ENCODE peak calls at places on chromosomes 7 and 10, in ten cellular contexts. B is endothelial cell of umbilical vein, N is stomach, F is prostate gland, O is transverse colon, P is SK-N-SH, E is Panc1, V is upper lobe of left lung, D is breast epithelium, R is GM23338. J is an unnamed sample. For H3K36me3 and H3K4me1, the result is how much of the 10 kb centered on the place peaks cover.

GRCh38 chr10:546451-546850 is 143.0 kb downstream of the DIP2C start:
- DNase-seq in B (no peak), N (no peak), F (no peak), O (no peak), P (no peak), E (no peak), V (no peak), D (no peak), R (no peak), J (no peak)

GRCh38 chr10:2392145-2392812 is 655.0 kb upstream of the ADARB2 start:
- DNase-seq in B (no peak), N (no peak), F (no peak), O (no peak), P (peak), E (no peak), V (no peak), D (no peak), R (no peak), J (no peak)

GRCh38 chr7:2734761-2735571 is 47.0 kb downstream of the AMZ1 start:
- DNase-seq in B (peak), N (peak), F (no peak), O (peak), P (no peak), E (no peak), V (peak), D (no peak), R (no peak), J (peak)

GRCh38 chr10:45444976-45445898 is 71.2 kb downstream of the ALOX5 start:
- DNase-seq in B (no peak), N (peak), F (peak), O (no peak), P (no peak), E (no peak), V (no peak), D (no peak), R (no peak), J (no peak)

GRCh38 chr10:75187961-75188426 is 22.6 kb upstream of the VDAC2 start:
- DNase-seq in B (peak), N (peak), F (peak), O (peak), P (peak), E (no peak), V (no peak), D (peak), R (peak), J (no peak)

GRCh38 chr7:105896407-105896842 is 20.0 kb upstream of the ATXN7L1 start:
- DNase-seq in B (no peak), N (no peak), F (peak), O (peak), P (peak), E (no peak), V (no peak), D (no peak), R (no peak), J (no peak)

GRCh38 chr7:90657481-90657880 is 61.4 kb downstream of the CDK14 start:
- DNase-seq in B (no peak), N (no peak), F (no peak), O (no peak), P (no peak), E (no peak), V (no peak), D (no peak), R (no peak), J (no peak)

GRCh38 chr7:99000904-99001442 is 122.6 kb downstream of the TRRAP start:
- DNase-seq in B (no peak), N (no peak), F (no peak), O (no peak), P (no peak), E (no peak), V (no peak), D (no peak), R (no peak), J (no peak)

GRCh38 chr7:110484316-110484715 is 606.6 kb upstream of the LRRN3 start:
- DNase-seq in B (no peak), N (no peak), F (no peak), O (no peak), P (no peak), E (no peak), V (no peak), D (no peak), R (no peak), J (no peak)

GRCh38 chr7:92714767-92715166 is 121.6 kb downstream of the CDK6 start:
- DNase-seq in B (no peak), N (no peak), F (no peak), O (no peak), P (no peak), E (no peak), V (no peak), D (no peak), R (no peak), J (no peak)

GRCh38 chr7:24381919-24382505 is 98.0 kb downstream of the NPY start:
- DNase-seq in B (no peak), N (no peak), F (no peak), O (no peak), P (peak), E (peak), V (no peak), D (no peak), R (peak), J (no peak)

GRCh38 chr7:32618470-32618869 is 123.2 kb downstream of the AVL9 start:
- DNase-seq in B (no peak), N (no peak), F (no peak), O (no peak), P (no peak), E (no peak), V (no peak), D (no peak), R (no peak), J (no peak)

GRCh38 chr10:34299105-34299611 is 515.9 kb downstream of the PARD3 start:
- DNase-seq in B (peak), N (no peak), F (no peak), O (no peak), P (no peak), E (no peak), V (no peak), D (no peak), R (no peak), J (no peak)

GRCh38 chr10:43205681-43206390 is 61.0 kb downstream of the RASGEF1A start:
- DNase-seq in B (no peak), N (no peak), F (no peak), O (peak), P (peak), E (no peak), V (peak), D (peak), R (no peak), J (peak)

GRCh38 chr7:140876519-140877248 is 48.0 kb downstream of the BRAF start:
- DNase-seq in B (peak), N (no peak), F (no peak), O (no peak), P (no peak), E (no peak), V (no peak), D (no peak), R (no peak), J (no peak)

GRCh38 chr10:74011762-74012161 is 13.8 kb downstream of the VCL start:
- DNase-seq in B (peak), N (no peak), F (no peak), O (no peak), P (no peak), E (no peak), V (no peak), D (no peak), R (no peak), J (no peak)

GRCh38 chr7:66421830-66422229 is 206.9 kb upstream of the KCTD7 start:
- DNase-seq in B (no peak), N (no peak), F (no peak), O (no peak), P (no peak), E (no peak), V (no peak), D (no peak), R (peak), J (no peak)

GRCh38 chr10:69783515-69783914 is 18.2 kb upstream of the COL13A1 start:
- DNase-seq in B (no peak), N (no peak), F (no peak), O (no peak), P (no peak), E (no peak), V (no peak), D (no peak), R (no peak), J (no peak)

GRCh38 chr10:3754727-3755439 is 30.1 kb downstream of the KLF6 start:
- DNase-seq in B (peak), N (no peak), F (no peak), O (no peak), P (no peak), E (no peak), V (no peak), D (no peak), R (no peak), J (no peak)

GRCh38 chr10:12705943-12706342 is 295.6 kb downstream of the CCDC3 start:
- DNase-seq in B (no peak), N (no peak), F (no peak), O (no peak), P (no peak), E (no peak), V (no peak), D (no peak), R (no peak), J (no peak)

GRCh38 chr7:50334341-50334994 is 30.0 kb downstream of the IKZF1 start:
- DNase-seq in B (no peak), N (no peak), F (no peak), O (no peak), P (no peak), E (no peak), V (no peak), D (no peak), R (no peak), J (no peak)

GRCh38 chr10:77846718-77847311 is 79.7 kb downstream of the DLG5 start:
- DNase-seq in B (peak), N (peak), F (peak), O (peak), P (peak), E (peak), V (no peak), D (peak), R (peak), J (peak)

GRCh38 chr7:30710669-30711068 is 28.4 kb upstream of the CRHR2 start:
- DNase-seq in B (no peak), N (no peak), F (no peak), O (no peak), P (no peak), E (no peak), V (no peak), D (no peak), R (no peak), J (no peak)

GRCh38 chr10:6232846-6233724 is 30.4 kb downstream of the PFKFB3 start:
- DNase-seq in B (no peak), N (no peak), F (no peak), O (no peak), P (peak), E (no peak), V (no peak), D (no peak), R (no peak), J (peak)

GRCh38 chr7:36810476-36810875 is 86.2 kb upstream of the AOAH start:
- DNase-seq in B (no peak), N (no peak), F (no peak), O (no peak), P (no peak), E (no peak), V (no peak), D (no peak), R (no peak), J (no peak)

GRCh38 chr7:51303142-51303525 is 13.5 kb downstream of the COBL start:
- DNase-seq in B (no peak), N (no peak), F (no peak), O (no peak), P (no peak), E (no peak), V (no peak), D (no peak), R (no peak), J (no peak)

GRCh38 chr7:128031901-128032604 is 816 bp upstream of the LRRC4 start:
- DNase-seq in B (peak), N (peak), F (peak), O (peak), P (peak), E (no peak), V (peak), D (no peak), R (peak), J (peak)

GRCh38 chr7:94031865-94032264 is 27.7 kb upstream of the BET1 start:
- DNase-seq in B (no peak), N (no peak), F (no peak), O (no peak), P (no peak), E (no peak), V (no peak), D (no peak), R (no peak), J (no peak)

GRCh38 chr7:36670585-36671431 is 53.5 kb downstream of the AOAH start:
- DNase-seq in B (peak), N (peak), F (peak), O (peak), P (peak), E (peak), V (peak), D (no peak), R (peak), J (no peak)

GRCh38 chr7:129750091-129750870 is 138.8 kb downstream of the NRF1 start:
- DNase-seq in B (no peak), N (no peak), F (no peak), O (no peak), P (no peak), E (no peak), V (no peak), D (no peak), R (no peak), J (no peak)

GRCh38 chr10:86862373-86862772 is 95.0 kb downstream of the MMRN2 start:
- DNase-seq in B (no peak), N (no peak), F (no peak), O (no peak), P (no peak), E (no peak), V (no peak), D (no peak), R (peak), J (no peak)

GRCh38 chr7:95886501-95887090 is 114.2 kb downstream of the DYNC1I1 start:
- DNase-seq in B (peak), N (no peak), F (no peak), O (no peak), P (no peak), E (no peak), V (no peak), D (no peak), R (peak), J (no peak)

GRCh38 chr10:62433181-62433692 is 59.1 kb downstream of the ZNF365 start:
- DNase-seq in B (peak), N (no peak), F (no peak), O (no peak), P (no peak), E (peak), V (no peak), D (no peak), R (no peak), J (peak)

GRCh38 chr7:37853468-37853867 is 5.1 kb downstream of the NME8 start:
- DNase-seq in B (peak), N (no peak), F (no peak), O (no peak), P (peak), E (no peak), V (no peak), D (no peak), R (peak), J (no peak)

GRCh38 chr7:134470864-134471263 is 12.0 kb upstream of the AKR1B1 start:
- DNase-seq in B (no peak), N (no peak), F (no peak), O (no peak), P (no peak), E (no peak), V (no peak), D (no peak), R (no peak), J (no peak)

GRCh38 chr7:73650524-73650923 is 17.1 kb upstream of the VPS37D start:
- DNase-seq in B (no peak), N (no peak), F (no peak), O (no peak), P (no peak), E (no peak), V (no peak), D (no peak), R (no peak), J (no peak)

GRCh38 chr7:37448057-37448636 is 517 bp downstream of the ELMO1 start:
- DNase-seq in B (no peak), N (no peak), F (no peak), O (peak), P (peak), E (no peak), V (no peak), D (no peak), R (peak), J (peak)

DNA sequence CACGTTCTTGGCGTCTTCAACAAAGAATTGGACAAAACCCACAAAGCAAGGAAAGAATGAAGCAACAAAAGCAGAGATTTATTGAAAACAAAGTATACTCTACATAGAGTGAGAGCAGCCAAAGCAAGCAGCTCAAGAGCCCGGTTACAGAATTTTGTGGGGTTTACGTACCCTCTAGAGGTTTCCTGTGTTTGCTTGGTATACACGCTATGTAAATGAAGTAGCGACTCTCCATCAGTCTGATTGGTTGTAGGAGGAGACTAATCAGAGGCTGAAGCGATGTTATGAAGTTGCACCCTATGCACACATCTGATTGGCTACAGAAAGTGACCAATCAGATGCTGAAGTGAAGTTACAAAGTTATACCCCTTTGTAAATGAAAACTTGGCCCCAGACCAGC is 175.1 kb downstream of the NSUN6 start:
- DNase-seq in B (no peak), N (no peak), F (no peak), O (no peak), P (no peak), E (no peak), V (no peak), D (no peak), R (no peak), J (no peak)
- H3K36me3 ChIP-seq in B (under half), N (under half), F (under half), O (under half), P (under half), E (under half), V (under half), D (under half), R (under half), J (under half)

GRCh38 chr10:79311581-79312407 is 35.5 kb upstream of the PPIF start:
- DNase-seq in B (no peak), N (no peak), F (no peak), O (no peak), P (peak), E (no peak), V (no peak), D (no peak), R (no peak), J (no peak)
- TF ChIP-seq POLR2AphosphoS5 in B (no peak), N (no peak), F (no peak), O (no peak), P (no peak), E (no peak), V (no peak), D (no peak), R (no peak), J (no peak)

GRCh38 chr7:45088821-45089313 is at the start of gene NACAD:
- DNase-seq in B (peak), N (peak), F (peak), O (peak), P (peak), E (no peak), V (peak), D (no peak), R (peak), J (peak)
- H3K4me1 ChIP-seq in B (under half), N (under half), F (under half), O (under half), P (under half), E (under half), V (under half), D (under half), R (under half), J (under half)

GRCh38 chr10:122841569-122841968 is 4.1 kb downstream of the CUZD1 start:
- DNase-seq in B (no peak), N (no peak), F (no peak), O (no peak), P (no peak), E (no peak), V (no peak), D (no peak), R (no peak), J (no peak)

GRCh38 chr10:122845783-122846332 is at the start of gene CUZD1:
- DNase-seq in B (no peak), N (no peak), F (no peak), O (no peak), P (no peak), E (no peak), V (no peak), D (no peak), R (peak), J (no peak)

GRCh38 chr10:122839505-122839904 is 6.2 kb downstream of the CUZD1 start:
- DNase-seq in B (no peak), N (no peak), F (no peak), O (no peak), P (no peak), E (no peak), V (no peak), D (no peak), R (no peak), J (no peak)

GRCh38 chr10:122847782-122848604 is 2.3 kb upstream of the CUZD1 start:
- DNase-seq in B (peak), N (no peak), F (no peak), O (no peak), P (no peak), E (no peak), V (peak), D (no peak), R (no peak), J (no peak)

DNA sequence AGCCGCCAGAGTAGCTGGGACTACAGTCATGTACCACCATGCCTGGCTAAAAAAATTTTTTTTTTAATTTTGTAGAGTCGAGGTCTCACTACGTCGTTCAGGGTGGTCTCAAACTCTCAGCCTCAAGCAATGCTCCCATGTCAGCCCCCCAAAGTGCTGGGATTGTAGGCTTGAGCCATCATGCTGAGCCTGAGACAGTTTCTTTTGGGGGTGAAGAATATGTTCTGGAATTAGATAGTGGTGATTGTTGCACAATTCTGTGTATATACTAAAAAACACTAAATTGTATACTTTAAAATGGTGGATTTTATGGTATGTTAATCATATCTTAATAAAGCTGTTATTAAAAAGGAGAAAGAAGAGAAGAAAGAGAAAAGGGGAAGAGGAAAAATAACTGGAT is 1.5 kb downstream of the CUZD1 start:
- DNase-seq in B (no peak), N (no peak), F (no peak), O (no peak), P (no peak), E (no peak), V (no peak), D (no peak), R (no peak), J (no peak)
- H3K36me3 ChIP-seq in B (under half), N (under half), F (under half), O (under half), P (under half), E (under half), V (under half), D (under half), R (under half), J (under half)

GRCh38 chr10:130338588-130339070 is 202.4 kb downstream of the GLRX3 start:
- DNase-seq in B (no peak), N (no peak), F (peak), O (no peak), P (no peak), E (no peak), V (no peak), D (no peak), R (no peak), J (no peak)

GRCh38 chr10:130335336-130335735 is 199.1 kb downstream of the GLRX3 start:
- DNase-seq in B (no peak), N (no peak), F (peak), O (no peak), P (no peak), E (no peak), V (no peak), D (no peak), R (no peak), J (no peak)

GRCh38 chr10:130337696-130338587 is 201.8 kb downstream of the GLRX3 start:
- DNase-seq in B (no peak), N (no peak), F (no peak), O (no peak), P (no peak), E (no peak), V (no peak), D (no peak), R (no peak), J (no peak)

GRCh38 chr10:130337305-130337640 is 201.1 kb downstream of the GLRX3 start:
- DNase-seq in B (no peak), N (no peak), F (no peak), O (no peak), P (no peak), E (no peak), V (no peak), D (no peak), R (no peak), J (no peak)

DNA sequence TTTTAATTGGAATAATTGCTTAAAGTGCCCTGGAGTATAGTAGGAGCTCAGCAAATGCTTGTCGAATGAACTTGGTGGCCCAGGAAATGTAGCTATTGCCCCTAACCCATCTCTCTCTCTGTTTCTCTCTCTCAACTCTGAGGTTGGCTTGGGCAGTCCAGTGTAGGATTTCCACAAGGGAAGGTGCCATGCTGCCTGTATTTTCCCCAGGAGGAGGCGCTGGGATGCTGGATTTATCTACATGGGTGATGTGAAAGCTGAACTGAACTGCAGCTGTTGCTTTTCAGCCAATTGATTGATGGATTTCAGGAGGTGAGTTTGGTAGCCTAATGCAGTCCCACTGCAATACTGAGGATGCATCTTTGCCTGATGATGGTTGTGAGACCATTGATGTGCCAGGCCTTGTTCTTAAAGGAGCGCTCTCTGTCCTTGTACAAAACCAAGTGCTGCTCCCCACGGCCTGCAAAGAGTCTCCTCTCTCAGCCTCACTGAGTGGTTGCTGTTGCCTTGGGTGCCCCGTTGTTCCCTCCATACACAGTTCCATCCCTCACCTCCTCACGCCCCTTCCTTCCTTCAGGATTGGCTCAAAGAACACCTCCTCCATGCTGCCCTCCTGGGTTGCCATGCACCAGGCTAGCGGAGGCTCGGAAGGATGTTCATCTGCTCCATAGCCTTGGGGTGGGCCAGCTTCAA is 200.6 kb downstream of the GLRX3 start:
- DNase-seq in B (no peak), N (no peak), F (peak), O (no peak), P (peak), E (no peak), V (no peak), D (no peak), R (no peak), J (no peak)
- TF ChIP-seq POLR2AphosphoS5 in B (no peak), N (no peak), F (no peak), O (no peak), P (no peak), E (no peak), V (no peak), D (no peak), R (no peak), J (no peak)